ENCODE peak calls at places on chromosomes 3 and 15, in ten cellular contexts. One of them, this sample, is unnamed.

GRCh38 chr3:182609575-182610156 is 183.6 kb upstream of the ATP11B start:
- DNase-seq in GM23338: no peak
- DNase-seq in HFF-Myc: no peak
- DNase-seq in activated T-cell treated with anti-CD3 and anti-CD28 coated beads for 24 hours: no peak
- DNase-seq in endodermal cell: no peak
- DNase-seq in LoVo: peak
- DNase-seq in DMS 273 treated with DMSO at 0.1 percent for 48 hours: no peak
- DNase-seq in activated gamma-delta T cell treated with Interleukin-2 at 50 U/mL for 16 hours: no peak
- DNase-seq in mucosa of descending colon: peak
- DNase-seq in amniotic stem cell: no peak
- DNase-seq in this sample: no peak

GRCh38 chr3:123096701-123097100 is 29.9 kb downstream of the PDIA5 start:
- DNase-seq in endodermal cell: no peak
- DNase-seq in mucosa of descending colon: no peak
- DNase-seq in HFF-Myc: peak
- DNase-seq in activated gamma-delta T cell treated with Interleukin-2 at 50 U/mL for 16 hours: no peak
- DNase-seq in GM23338: no peak
- DNase-seq in DMS 273 treated with DMSO at 0.1 percent for 48 hours: peak
- DNase-seq in amniotic stem cell: no peak
- DNase-seq in activated T-cell treated with anti-CD3 and anti-CD28 coated beads for 24 hours: no peak
- DNase-seq in LoVo: no peak
- DNase-seq in this sample: peak

GRCh38 chr3:112499328-112499727 is at the start of gene BTLA:
- DNase-seq in LoVo: no peak
- DNase-seq in endodermal cell: no peak
- DNase-seq in GM23338: no peak
- DNase-seq in amniotic stem cell: no peak
- DNase-seq in activated gamma-delta T cell treated with Interleukin-2 at 50 U/mL for 16 hours: peak
- DNase-seq in activated T-cell treated with anti-CD3 and anti-CD28 coated beads for 24 hours: no peak
- DNase-seq in DMS 273 treated with DMSO at 0.1 percent for 48 hours: no peak
- DNase-seq in HFF-Myc: no peak
- DNase-seq in mucosa of descending colon: no peak
- DNase-seq in this sample: no peak

GRCh38 chr3:28915711-28916481 is 365.0 kb upstream of the RBMS3 start:
- DNase-seq in activated T-cell treated with anti-CD3 and anti-CD28 coated beads for 24 hours: no peak
- DNase-seq in HFF-Myc: peak
- DNase-seq in activated gamma-delta T cell treated with Interleukin-2 at 50 U/mL for 16 hours: no peak
- DNase-seq in amniotic stem cell: no peak
- DNase-seq in GM23338: peak
- DNase-seq in DMS 273 treated with DMSO at 0.1 percent for 48 hours: no peak
- DNase-seq in endodermal cell: peak
- DNase-seq in LoVo: no peak
- DNase-seq in mucosa of descending colon: no peak
- DNase-seq in this sample: peak

GRCh38 chr15:67107014-67107812 is 41.8 kb downstream of the SMAD3 start:
- DNase-seq in mucosa of descending colon: peak
- DNase-seq in activated T-cell treated with anti-CD3 and anti-CD28 coated beads for 24 hours: no peak
- DNase-seq in LoVo: peak
- DNase-seq in GM23338: no peak
- DNase-seq in amniotic stem cell: peak
- DNase-seq in endodermal cell: no peak
- DNase-seq in DMS 273 treated with DMSO at 0.1 percent for 48 hours: no peak
- DNase-seq in activated gamma-delta T cell treated with Interleukin-2 at 50 U/mL for 16 hours: no peak
- DNase-seq in HFF-Myc: peak
- DNase-seq in this sample: peak

GRCh38 chr15:93088200-93088980 is 621 bp downstream of the RGMA start:
- DNase-seq in LoVo: no peak
- DNase-seq in endodermal cell: peak
- DNase-seq in HFF-Myc: no peak
- DNase-seq in activated gamma-delta T cell treated with Interleukin-2 at 50 U/mL for 16 hours: no peak
- DNase-seq in GM23338: peak
- DNase-seq in activated T-cell treated with anti-CD3 and anti-CD28 coated beads for 24 hours: no peak
- DNase-seq in amniotic stem cell: no peak
- DNase-seq in DMS 273 treated with DMSO at 0.1 percent for 48 hours: no peak
- DNase-seq in mucosa of descending colon: no peak
- DNase-seq in this sample: peak

GRCh38 chr3:67278015-67278618 is 280.0 kb downstream of the KBTBD8 start:
- DNase-seq in amniotic stem cell: no peak
- DNase-seq in endodermal cell: no peak
- DNase-seq in mucosa of descending colon: no peak
- DNase-seq in LoVo: no peak
- DNase-seq in HFF-Myc: no peak
- DNase-seq in GM23338: no peak
- DNase-seq in DMS 273 treated with DMSO at 0.1 percent for 48 hours: no peak
- DNase-seq in activated T-cell treated with anti-CD3 and anti-CD28 coated beads for 24 hours: no peak
- DNase-seq in activated gamma-delta T cell treated with Interleukin-2 at 50 U/mL for 16 hours: no peak
- DNase-seq in this sample: no peak

GRCh38 chr3:64321747-64322146 is 96.5 kb upstream of the PRICKLE2 start:
- DNase-seq in amniotic stem cell: peak
- DNase-seq in activated T-cell treated with anti-CD3 and anti-CD28 coated beads for 24 hours: no peak
- DNase-seq in activated gamma-delta T cell treated with Interleukin-2 at 50 U/mL for 16 hours: no peak
- DNase-seq in DMS 273 treated with DMSO at 0.1 percent for 48 hours: no peak
- DNase-seq in HFF-Myc: no peak
- DNase-seq in LoVo: no peak
- DNase-seq in endodermal cell: peak
- DNase-seq in GM23338: peak
- DNase-seq in mucosa of descending colon: no peak
- DNase-seq in this sample: peak

GRCh38 chr3:130548356-130548755 is 31.4 kb downstream of the COL6A6 start:
- DNase-seq in endodermal cell: no peak
- DNase-seq in DMS 273 treated with DMSO at 0.1 percent for 48 hours: no peak
- DNase-seq in activated T-cell treated with anti-CD3 and anti-CD28 coated beads for 24 hours: no peak
- DNase-seq in activated gamma-delta T cell treated with Interleukin-2 at 50 U/mL for 16 hours: no peak
- DNase-seq in LoVo: no peak
- DNase-seq in HFF-Myc: no peak
- DNase-seq in amniotic stem cell: no peak
- DNase-seq in mucosa of descending colon: no peak
- DNase-seq in GM23338: no peak
- DNase-seq in this sample: peak